ENCODE peak calls at places on chromosomes 12 and 14, in four cellular contexts. F, Z, N and L are unnamed samples.

GRCh38 chr14:64209428-64210165 is 84.6 kb downstream of the ESR2 start:
- DNase-seq in F (no peak), Z (no peak), N (no peak), L (no peak)

GRCh38 chr12:18683603-18684002 is 54.2 kb downstream of the PLCZ1 start:
- DNase-seq in F (no peak), Z (no peak), N (no peak), L (no peak)

GRCh38 chr12:116361404-116362223 is 84.1 kb upstream of the MED13L start:
- DNase-seq in F (no peak), Z (no peak), N (no peak), L (no peak)

GRCh38 chr14:90522585-90523191 is 125.9 kb downstream of the CALM1 start:
- DNase-seq in F (no peak), Z (no peak), N (no peak), L (no peak)

GRCh38 chr12:25769076-25769945 is 189.2 kb upstream of the RASSF8 start:
- DNase-seq in F (no peak), Z (no peak), N (no peak), L (no peak)

GRCh38 chr14:64109821-64110554 is 184.2 kb downstream of the ESR2 start:
- DNase-seq in F (no peak), Z (no peak), N (no peak), L (no peak)

GRCh38 chr14:53016491-53016890 is 65.6 kb upstream of the FERMT2 start:
- DNase-seq in F (no peak), Z (no peak), N (no peak), L (no peak)

GRCh38 chr12:30753761-30754382 is 879 bp downstream of the CAPRIN2 start:
- DNase-seq in F (no peak), Z (no peak), N (no peak), L (no peak)

GRCh38 chr14:51650721-51651387 is 856 bp upstream of the FRMD6 start:
- DNase-seq in F (no peak), Z (no peak), N (no peak), L (no peak)

GRCh38 chr12:120712654-120713053 is 2.4 kb downstream of the UNC119B start:
- DNase-seq in F (no peak), Z (no peak), N (no peak), L (no peak)

GRCh38 chr14:23252006-23252405 is 14.3 kb downstream of the RNF212B start:
- DNase-seq in F (no peak), Z (no peak), N (no peak), L (no peak)

GRCh38 chr14:104536942-104537612 is 42.5 kb upstream of the C14orf180 start:
- DNase-seq in F (no peak), Z (no peak), N (no peak), L (no peak)

GRCh38 chr14:69547701-69548348 is 26.8 kb downstream of the CCDC177 start:
- DNase-seq in F (no peak), Z (no peak), N (peak; percentile 3), L (no peak)

GRCh38 chr14:54338696-54339317 is 58.0 kb upstream of the CDKN3 start:
- DNase-seq in F (no peak), Z (no peak), N (no peak), L (no peak)

GRCh38 chr14:23208286-23208685 is 24.8 kb upstream of the SLC7A8 start:
- DNase-seq in F (no peak), Z (no peak), N (no peak), L (no peak)

GRCh38 chr14:64137657-64138290 is 156.4 kb downstream of the ESR2 start:
- DNase-seq in F (no peak), Z (no peak), N (no peak), L (no peak)

GRCh38 chr14:49306152-49306751 is 279.9 kb downstream of the RPS29 start:
- DNase-seq in F (no peak), Z (no peak), N (no peak), L (no peak)